ENCODE peak calls at places on chromosomes 1 and 21, in seven cellular contexts. U, M, X, W, F, Y and J are unnamed samples.

GRCh38 chr21:42745511-42746239 is 92.3 kb downstream of the PDE9A start:
- DNase-seq in U (no peak), W (no peak), F (no peak), M (no peak), Y (no peak), X (no peak), J (no peak)

GRCh38 chr1:21852282-21853129 is 40.4 kb downstream of the LDLRAD2 start:
- DNase-seq in U (no peak), W (no peak), Y (no peak), F (no peak), M (no peak), X (no peak), J (no peak)

GRCh38 chr1:23989249-23989648 is 9.1 kb upstream of the SRSF10 start:
- DNase-seq in U (no peak), W (no peak), M (no peak), F (no peak), X (no peak), Y (no peak), J (no peak)

GRCh38 chr1:12305377-12305776 is 75.5 kb downstream of the VPS13D start:
- DNase-seq in Y (no peak), X (no peak), W (no peak), F (no peak), U (no peak), M (no peak), J (no peak)

GRCh38 chr1:151728151-151728711 is 6.9 kb downstream of the RIIAD1 start:
- DNase-seq in W (no peak), Y (peak; percentile 26), U (no peak), X (no peak), F (no peak), M (peak; percentile 16), J (peak; percentile 51)

GRCh38 chr1:169150631-169151337 is 44.3 kb downstream of the ATP1B1 start:
- DNase-seq in X (no peak), Y (no peak), F (no peak), M (no peak), W (no peak), U (no peak), J (no peak)

GRCh38 chr1:92030701-92031107 is 919 bp downstream of the EPHX4 start:
- DNase-seq in Y (no peak), F (no peak), M (no peak), X (no peak), W (no peak), U (no peak), J (no peak)

GRCh38 chr1:166302919-166303758 is 136.3 kb upstream of the FAM78B start:
- DNase-seq in F (no peak), M (no peak), U (no peak), X (no peak), Y (no peak), W (no peak), J (peak; percentile 53)

GRCh38 chr1:212968385-212968863 is 18.1 kb downstream of the VASH2 start:
- DNase-seq in X (no peak), Y (no peak), W (no peak), M (no peak), U (no peak), F (no peak), J (peak; percentile 62)

GRCh38 chr1:6489799-6490180 is 1.7 kb downstream of the PLEKHG5 start:
- DNase-seq in U (no peak), Y (peak; percentile 49), F (peak; percentile 28), W (peak; percentile 73), M (no peak), X (peak; percentile 59), J (peak; percentile 86)

GRCh38 chr1:160657477-160657820 is 10.6 kb upstream of the SLAMF1 start:
- DNase-seq in F (no peak), U (no peak), W (no peak), Y (no peak), X (no peak), M (no peak), J (no peak)

GRCh38 chr1:229379901-229380300 is 37.1 kb upstream of the CCSAP start:
- DNase-seq in M (no peak), F (no peak), Y (no peak), W (no peak), U (no peak), X (no peak), J (peak; percentile 23)

GRCh38 chr21:44958471-44959191 is 18.8 kb downstream of the SLX9 start:
- DNase-seq in X (no peak), U (no peak), Y (no peak), W (peak; percentile 61), F (no peak), M (no peak), J (peak; percentile 90)

GRCh38 chr1:209380396-209380795 is 203.1 kb upstream of the CAMK1G start:
- DNase-seq in U (no peak), F (no peak), X (no peak), W (no peak), M (no peak), Y (no peak), J (no peak)

GRCh38 chr1:179166663-179167417 is 62.6 kb downstream of the ABL2 start:
- DNase-seq in X (no peak), F (no peak), M (no peak), Y (no peak), W (no peak), U (no peak), J (no peak)

GRCh38 chr1:6688001-6688400 is 13.6 kb downstream of the DNAJC11 start:
- DNase-seq in F (no peak), U (no peak), Y (no peak), M (no peak), X (no peak), W (no peak), J (no peak)

GRCh38 chr21:27017251-27017650 is 50.4 kb upstream of the ADAMTS5 start:
- DNase-seq in X (no peak), Y (no peak), M (no peak), W (no peak), U (no peak), F (no peak), J (no peak)

GRCh38 chr21:44966135-44967081 is 26.6 kb downstream of the SLX9 start:
- DNase-seq in W (no peak), M (no peak), F (no peak), U (no peak), X (no peak), Y (peak; percentile 24), J (peak; percentile 28)

GRCh38 chr1:204319462-204319861 is 40.3 kb downstream of the PLEKHA6 start:
- DNase-seq in M (peak; percentile 66), Y (no peak), W (no peak), X (no peak), U (no peak), F (peak; percentile 81), J (no peak)

GRCh38 chr1:168827557-168827956 is 98.6 kb upstream of the DPT start:
- DNase-seq in M (no peak), Y (no peak), F (no peak), W (no peak), X (no peak), U (no peak), J (no peak)

GRCh38 chr21:27772816-27773215 is 805.9 kb upstream of the ADAMTS5 start:
- DNase-seq in X (no peak), F (no peak), Y (no peak), M (peak; percentile 25), U (no peak), W (no peak), J (no peak)

GRCh38 chr1:204685236-204686006 is at the start of gene LRRN2:
- DNase-seq in Y (peak; percentile 30), M (no peak), U (no peak), W (no peak), X (no peak), F (no peak), J (peak; percentile 77)

GRCh38 chr1:209797978-209798639 is 7.8 kb downstream of the IRF6 start:
- DNase-seq in U (no peak), M (no peak), Y (no peak), W (no peak), F (peak; percentile 24), X (no peak), J (no peak)

GRCh38 chr1:17292299-17293198 is 15.4 kb upstream of the PADI4 start:
- DNase-seq in W (no peak), U (no peak), X (no peak), Y (no peak), M (no peak), F (no peak), J (no peak)

GRCh38 chr1:207205613-207206009 is 101.6 kb downstream of the C4BPA start:
- DNase-seq in Y (no peak), W (no peak), X (no peak), F (no peak), M (no peak), U (no peak), J (no peak)

GRCh38 chr1:178324003-178324402 is 172.8 kb downstream of the CLEC20A start:
- DNase-seq in F (no peak), U (no peak), X (no peak), M (no peak), Y (no peak), W (no peak), J (no peak)

GRCh38 chr1:12760256-12760795 is 13.2 kb upstream of the PRAMEF12 start:
- DNase-seq in W (no peak), U (no peak), M (no peak), X (no peak), Y (no peak), F (no peak), J (no peak)

GRCh38 chr1:233442392-233442791 is 114.9 kb downstream of the MAP3K21 start:
- DNase-seq in Y (no peak), W (no peak), X (no peak), U (no peak), F (no peak), M (no peak), J (no peak)

GRCh38 chr21:35275776-35276175 is 226.7 kb upstream of the RUNX1 start:
- DNase-seq in X (no peak), U (no peak), Y (no peak), W (no peak), F (peak; percentile 46), M (no peak), J (no peak)

GRCh38 chr1:60764489-60764888 is 317.9 kb upstream of the NFIA start:
- DNase-seq in F (no peak), X (no peak), Y (no peak), U (no peak), W (no peak), M (no peak), J (no peak)

GRCh38 chr1:115466433-115466832 is 128.4 kb upstream of the NGF start:
- DNase-seq in M (no peak), U (no peak), F (no peak), Y (no peak), X (no peak), W (no peak), J (no peak)

GRCh38 chr1:85307987-85308836 is 31.8 kb upstream of the BCL10 start:
- DNase-seq in X (peak; percentile 39), F (peak; percentile 69), Y (peak; percentile 74), U (no peak), W (peak; percentile 81), M (no peak), J (peak; percentile 94)

GRCh38 chr1:66944330-66945274 is 19.8 kb downstream of the MIER1 start:
- DNase-seq in M (peak; percentile 54), F (peak; percentile 50), W (no peak), U (no peak), X (no peak), Y (no peak), J (no peak)

GRCh38 chr1:219385786-219386427 is 212.2 kb downstream of the LYPLAL1 start:
- DNase-seq in Y (peak; percentile 2), F (peak; percentile 31), M (no peak), W (peak; percentile 3), U (no peak), X (no peak), J (peak; percentile 12)

GRCh38 chr1:63674865-63675815 is 81.9 kb downstream of the PGM1 start:
- DNase-seq in X (no peak), Y (no peak), F (no peak), U (no peak), M (no peak), W (no peak), J (peak; percentile 56)

GRCh38 chr1:76170114-76170513 is 95.6 kb downstream of the ST6GALNAC3 start:
- DNase-seq in M (no peak), X (no peak), F (no peak), W (no peak), Y (no peak), U (no peak), J (no peak)